ENCODE peak calls at places on chromosomes 4 and X, in eight cellular contexts. H, F, X, I, A, G, V and Q are unnamed samples.

GRCh38 chr4:121034010-121034409 is 38.3 kb downstream of the NDNF start:
- DNase-seq in V (no peak), I (no peak), X (no peak), A (no peak), F (no peak), G (no peak), H (no peak), Q (no peak)

GRCh38 chr4:150046728-150047217 is 31.5 kb upstream of the DCLK2 start:
- DNase-seq in I (no peak), F (no peak), X (no peak), G (no peak), A (no peak), V (no peak), H (no peak), Q (no peak)

GRCh38 chrX:13472975-13473665 is 96.3 kb upstream of the EGFL6 start:
- DNase-seq in F (no peak), H (no peak), A (no peak), I (no peak), G (no peak), X (no peak), V (no peak), Q (no peak)

GRCh38 chrX:92224406-92224805 is 445.2 kb downstream of the PCDH11X start:
- DNase-seq in V (no peak), H (no peak), F (no peak), X (no peak), A (no peak), G (peak), I (no peak), Q (no peak)

GRCh38 chr4:138003248-138003647 is 238.9 kb downstream of the SLC7A11 start:
- DNase-seq in I (no peak), H (no peak), V (no peak), X (no peak), A (no peak), F (no peak), G (no peak), Q (no peak)

GRCh38 chr4:107261241-107261874 is 225.2 kb upstream of the DKK2 start:
- DNase-seq in X (no peak), V (no peak), F (no peak), I (no peak), G (no peak), A (no peak), H (no peak), Q (no peak)

GRCh38 chr4:5611656-5612187 is 96.6 kb downstream of the EVC2 start:
- DNase-seq in F (no peak), X (no peak), A (no peak), G (no peak), V (no peak), I (no peak), H (no peak), Q (no peak)

GRCh38 chr4:68445111-68445510 is 2.2 kb upstream of the TMPRSS11E start:
- DNase-seq in F (no peak), V (no peak), X (no peak), I (no peak), H (no peak), A (no peak), G (no peak), Q (no peak)

GRCh38 chr4:140150636-140150885 is 3.4 kb downstream of the MAML3 start:
- DNase-seq in X (no peak), G (no peak), F (no peak), A (no peak), V (no peak), H (no peak), I (no peak), Q (no peak)

GRCh38 chrX:101750744-101751143 is 91.1 kb upstream of the ARMCX2 start:
- DNase-seq in H (no peak), F (no peak), G (no peak), V (no peak), A (no peak), I (no peak), X (no peak), Q (no peak)

GRCh38 chrX:123206222-123206621 is 22.1 kb downstream of the GRIA3 start:
- DNase-seq in I (no peak), G (no peak), H (no peak), X (no peak), F (no peak), V (no peak), A (no peak), Q (no peak)

GRCh38 chrX:123215397-123216089 is 31.5 kb downstream of the GRIA3 start:
- DNase-seq in A (no peak), I (peak), H (peak), G (no peak), F (no peak), X (no peak), V (peak), Q (peak)

GRCh38 chrX:123210252-123210651 is 26.2 kb downstream of the GRIA3 start:
- DNase-seq in G (no peak), I (no peak), F (no peak), A (no peak), X (no peak), H (no peak), V (no peak), Q (no peak)
- TF ChIP-seq CTCF in G (no peak), I (no peak), F (no peak), A (no peak), X (no peak), H (no peak), V (no peak), Q (no peak)

GRCh38 chr4:113759696-113760093 is 1.8 kb downstream of the CAMK2D start:
- DNase-seq in A (no peak), I (no peak), H (no peak), X (no peak), V (no peak), G (no peak), F (no peak), Q (no peak)
- H3K4me3 ChIP-seq in A (peak), I (peak), H (peak), X (peak), V (peak), G (no peak), F (peak), Q (peak)

GRCh38 chrX:23788946-23789345 is 6.0 kb downstream of the SAT1 start:
- DNase-seq in I (no peak), V (peak), H (no peak), G (no peak), X (peak), F (no peak), A (no peak), Q (no peak)
- TF ChIP-seq CTCF in I (no peak), V (no peak), H (no peak), G (no peak), X (no peak), F (no peak), A (no peak), Q (no peak)

GRCh38 chr4:3719191-3719590 is 47.0 kb upstream of the ADRA2C start:
- DNase-seq in I (no peak), X (no peak), H (no peak), A (no peak), V (no peak), G (no peak), F (no peak), Q (no peak)
- H3K4me3 ChIP-seq in I (no peak), X (no peak), H (no peak), A (no peak), V (no peak), G (no peak), F (no peak), Q (no peak)

GRCh38 chr4:155402941-155403340 is 26.2 kb upstream of the MAP9 start:
- DNase-seq in X (no peak), A (no peak), V (no peak), H (no peak), F (no peak), I (no peak), G (no peak), Q (no peak)

GRCh38 chr4:155400893-155401292 is 24.1 kb upstream of the MAP9 start:
- DNase-seq in V (no peak), A (no peak), X (no peak), I (no peak), H (no peak), G (no peak), F (no peak), Q (no peak)

GRCh38 chr4:155405059-155405458 is 28.3 kb upstream of the MAP9 start:
- DNase-seq in G (no peak), A (no peak), F (no peak), I (no peak), V (no peak), X (no peak), H (no peak), Q (no peak)

GRCh38 chr4:155407480-155407879 is 30.7 kb upstream of the MAP9 start:
- DNase-seq in X (no peak), I (no peak), A (no peak), F (no peak), H (no peak), G (no peak), V (no peak), Q (no peak)

DNA sequence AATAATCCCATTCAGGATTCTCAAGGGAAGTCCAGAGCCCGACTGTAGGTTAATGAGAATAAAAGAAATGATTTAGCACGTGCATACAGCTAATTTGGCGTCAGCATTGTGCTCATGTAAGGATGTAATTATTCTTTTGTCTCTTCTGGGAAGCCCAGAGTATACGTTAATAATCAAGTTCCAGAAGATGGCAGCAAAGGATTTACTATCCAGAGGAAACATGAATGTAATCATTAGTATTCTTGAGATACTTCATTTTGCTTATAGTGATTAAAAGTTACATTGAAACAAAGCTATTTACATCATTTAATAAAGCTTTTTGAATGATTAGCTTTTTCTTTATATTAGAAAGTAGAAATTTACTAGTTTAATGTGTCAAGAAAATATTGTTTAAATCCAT is 27.1 kb upstream of the MAP9 start:
- DNase-seq in V (peak), A (no peak), I (no peak), G (peak), F (no peak), H (no peak), X (peak), Q (no peak)
- TF ChIP-seq CTCF in V (no peak), A (peak), I (peak), G (peak), F (no peak), H (peak), X (peak), Q (peak)

GRCh38 chrX:97026406-97026805 is 142.7 kb downstream of the RPA4 start:
- DNase-seq in G (peak), V (no peak), I (no peak), H (no peak), X (peak), A (no peak), F (no peak), Q (no peak)

GRCh38 chrX:97016106-97016505 is 132.4 kb downstream of the RPA4 start:
- DNase-seq in F (no peak), H (no peak), A (no peak), V (no peak), X (no peak), G (no peak), I (no peak), Q (no peak)

GRCh38 chrX:97027384-97027922 is 143.7 kb downstream of the RPA4 start:
- DNase-seq in V (no peak), A (no peak), F (no peak), G (no peak), I (no peak), H (no peak), X (peak), Q (no peak)

DNA sequence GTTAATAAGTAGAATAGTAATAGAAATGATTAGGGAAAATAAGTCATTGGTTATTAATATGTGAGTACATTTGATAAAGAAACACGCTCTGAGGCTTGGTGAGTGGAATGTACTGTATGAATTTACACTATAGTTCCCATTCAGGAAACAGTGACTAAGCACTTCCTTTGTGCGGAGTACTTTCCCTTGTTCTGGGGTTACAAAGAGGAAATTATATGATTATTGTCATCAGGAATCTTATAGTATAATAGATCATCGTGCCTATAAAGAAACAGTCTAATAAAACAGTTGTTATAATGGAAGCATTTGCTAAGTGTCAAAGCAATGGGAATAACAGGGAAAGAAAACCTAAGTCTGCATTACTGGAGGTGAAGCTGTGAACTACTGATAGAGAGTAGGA is 138.0 kb downstream of the RPA4 start:
- DNase-seq in I (no peak), H (no peak), F (no peak), A (no peak), V (no peak), X (no peak), G (no peak), Q (no peak)
- H3K4me3 ChIP-seq in I (no peak), H (no peak), F (no peak), A (no peak), V (no peak), X (no peak), G (no peak), Q (no peak)

GRCh38 chrX:68699960-68700746 is 52.7 kb downstream of the STARD8 start:
- DNase-seq in I (no peak), H (no peak), X (no peak), A (no peak), V (peak), G (no peak), F (no peak), Q (no peak)

GRCh38 chrX:68696267-68696666 is 48.8 kb downstream of the STARD8 start:
- DNase-seq in I (no peak), X (no peak), F (no peak), G (no peak), H (no peak), A (no peak), V (peak), Q (no peak)

GRCh38 chrX:68697036-68697435 is 49.6 kb downstream of the STARD8 start:
- DNase-seq in H (no peak), G (no peak), F (no peak), X (no peak), V (no peak), I (no peak), A (no peak), Q (no peak)

GRCh38 chrX:68697465-68698125 is 50.1 kb downstream of the STARD8 start:
- DNase-seq in A (no peak), H (no peak), V (no peak), G (no peak), F (no peak), X (no peak), I (no peak), Q (no peak)

GRCh38 chrX:68698955-68699354 is 51.5 kb downstream of the STARD8 start:
- DNase-seq in I (no peak), G (no peak), X (peak), V (no peak), H (no peak), F (no peak), A (no peak), Q (no peak)
- TF ChIP-seq CTCF in I (no peak), G (no peak), X (no peak), V (no peak), H (no peak), F (no peak), A (no peak), Q (no peak)

DNA sequence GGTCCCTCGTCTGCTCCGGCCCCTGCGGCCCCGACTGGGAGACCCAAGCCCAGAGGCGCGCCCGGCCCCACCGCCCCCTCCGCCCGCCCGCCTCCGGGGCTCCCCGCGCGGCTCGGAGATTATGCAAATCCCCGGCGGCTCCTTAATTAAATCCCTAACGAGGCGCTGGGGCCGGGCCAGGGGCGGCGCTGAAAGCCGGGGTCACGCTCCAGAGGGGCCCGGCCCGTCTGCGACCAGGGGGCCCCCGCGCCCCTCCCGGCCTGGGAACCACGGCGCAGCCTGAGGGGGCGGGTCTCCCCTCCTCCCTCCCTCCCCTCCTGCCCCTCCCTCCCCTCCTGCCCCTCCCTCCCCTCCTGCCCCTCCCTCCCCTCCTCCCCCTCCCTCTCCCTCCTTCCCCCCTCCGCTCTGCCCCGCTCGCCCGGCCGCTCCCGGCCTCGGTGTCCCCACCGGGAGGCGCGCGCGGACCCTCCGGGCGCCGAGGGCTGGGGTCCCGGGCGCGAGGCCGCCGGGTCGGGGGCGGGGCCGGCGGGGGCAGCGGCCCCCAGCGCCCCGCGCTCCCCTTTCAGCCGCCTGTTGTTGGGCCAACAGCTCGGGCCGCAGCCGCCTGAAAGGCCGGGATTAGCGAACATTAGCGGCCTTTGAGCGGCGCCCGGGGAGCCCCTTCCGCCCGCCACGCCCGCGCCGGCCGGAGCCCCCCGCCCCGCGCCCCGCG is 25.9 kb upstream of the FGFR3 start:
- DNase-seq in F (no peak), I (no peak), H (no peak), V (peak), G (no peak), X (peak), A (no peak), Q (no peak)
- H3K4me3 ChIP-seq in F (peak), I (peak), H (peak), V (no peak), G (peak), X (peak), A (peak), Q (peak)